ENCODE peak calls at places on chromosomes 6 and 20, in five cellular contexts. L is heart right ventricle; N is CD8-positive, alpha-beta T cell; E is GM12864; U is hepatocyte. C is an unnamed sample.

GRCh38 chr20:2706688-2707352 is 14.2 kb downstream of the EBF4 start:
- DNase-seq in L (no peak), N (no peak), E (no peak), U (no peak), C (no peak)

GRCh38 chr20:13302647-13303425 is 81.8 kb downstream of the ISM1 start:
- DNase-seq in L (no peak), N (peak; percentile 12), E (no peak), U (peak; percentile 53), C (peak; percentile 43)

GRCh38 chr6:122530440-122531046 is 58.9 kb upstream of the SERINC1 start:
- DNase-seq in L (peak; percentile 57), N (peak; percentile 34), E (peak; percentile 16), U (peak; percentile 81), C (peak; percentile 64)

GRCh38 chr20:62121776-62122658 is at the start of gene LSM14B:
- DNase-seq in L (peak; percentile 95), N (peak; percentile 97), E (peak; percentile 83), U (peak; percentile 99), C (peak; percentile 92)

GRCh38 chr20:24673678-24674570 is 204.5 kb downstream of the SYNDIG1 start:
- DNase-seq in L (no peak), N (no peak), E (no peak), U (no peak), C (no peak)

GRCh38 chr6:127514396-127515227 is 4.5 kb downstream of the MTCL3 start:
- DNase-seq in L (peak; percentile 42), N (no peak), E (no peak), U (peak; percentile 42), C (no peak)

GRCh38 chr6:89369009-89369408 is 16.5 kb upstream of the UBE2J1 start:
- DNase-seq in L (peak; percentile 71), N (no peak), E (no peak), U (peak; percentile 65), C (no peak)

GRCh38 chr6:4486543-4487319 is 289.5 kb upstream of the CDYL start:
- DNase-seq in L (no peak), N (no peak), E (no peak), U (peak; percentile 27), C (no peak)

GRCh38 chr6:7580927-7581618 is 8.9 kb upstream of the SNRNP48 start:
- DNase-seq in L (no peak), N (no peak), E (no peak), U (no peak), C (no peak)

GRCh38 chr6:167968091-167968490 is 29.4 kb upstream of the KIF25 start:
- DNase-seq in L (no peak), N (no peak), E (no peak), U (no peak), C (peak; percentile 9)

GRCh38 chr20:5715068-5715841 is 34.9 kb upstream of the SHLD1 start:
- DNase-seq in L (no peak), N (no peak), E (no peak), U (no peak), C (no peak)

GRCh38 chr6:165769884-165770283 is 106.8 kb upstream of the PDE10A start:
- DNase-seq in L (no peak), N (no peak), E (no peak), U (no peak), C (no peak)

GRCh38 chr6:168698923-168699322 is 257.9 kb downstream of the SMOC2 start:
- DNase-seq in L (no peak), N (no peak), E (no peak), U (no peak), C (no peak)

GRCh38 chr6:75244063-75244575 is 518 bp upstream of the COX7A2 start:
- DNase-seq in L (no peak), N (no peak), E (no peak), U (peak; percentile 8), C (no peak)

GRCh38 chr6:167683028-167683862 is 143.5 kb upstream of the AFDN start:
- DNase-seq in L (peak; percentile 81), N (no peak), E (no peak), U (peak; percentile 85), C (no peak)

GRCh38 chr6:40276176-40276575 is 311.0 kb downstream of the LRFN2 start:
- DNase-seq in L (no peak), N (no peak), E (no peak), U (no peak), C (no peak)

GRCh38 chr6:74259931-74260330 is 563.9 kb downstream of the CD109 start:
- DNase-seq in L (no peak), N (no peak), E (no peak), U (no peak), C (no peak)

GRCh38 chr6:35181933-35182612 is 31.7 kb upstream of the SCUBE3 start:
- DNase-seq in L (no peak), N (no peak), E (no peak), U (peak; percentile 65), C (no peak)

GRCh38 chr6:37176268-37177082 is 6.5 kb downstream of the PIM1 start:
- DNase-seq in L (no peak), N (no peak), E (no peak), U (peak; percentile 45), C (no peak)

GRCh38 chr20:17493173-17493572 is 38.0 kb downstream of the BFSP1 start:
- DNase-seq in L (no peak), N (no peak), E (no peak), U (no peak), C (no peak)

GRCh38 chr20:14576478-14576877 is 239.1 kb upstream of the FLRT3 start:
- DNase-seq in L (no peak), N (no peak), E (no peak), U (no peak), C (no peak)

GRCh38 chr6:148068391-148068790 is 274.2 kb upstream of the SASH1 start:
- DNase-seq in L (no peak), N (no peak), E (no peak), U (no peak), C (no peak)

GRCh38 chr20:19045366-19045765 is 167.1 kb upstream of the SLC24A3 start:
- DNase-seq in L (no peak), N (no peak), E (no peak), U (no peak), C (no peak)

GRCh38 chr6:79250559-79250958 is 16.1 kb upstream of the HMGN3 start:
- DNase-seq in L (no peak), N (no peak), E (no peak), U (no peak), C (no peak)

GRCh38 chr6:3356824-3357420 is 98.2 kb downstream of the PSMG4 start:
- DNase-seq in L (no peak), N (no peak), E (no peak), U (peak; percentile 49), C (no peak)

GRCh38 chr20:38863024-38863851 is 57.7 kb downstream of the PPP1R16B start:
- DNase-seq in L (no peak), N (no peak), E (peak; percentile 72), U (no peak), C (peak; percentile 28)

GRCh38 chr6:125170376-125170775 is 16.8 kb downstream of the TPD52L1 start:
- DNase-seq in L (no peak), N (no peak), E (no peak), U (no peak), C (no peak)

GRCh38 chr6:132614554-132614953 is 9.5 kb downstream of the TAAR2 start:
- DNase-seq in L (no peak), N (no peak), E (no peak), U (no peak), C (no peak)

GRCh38 chr6:133855994-133856393 is 32.9 kb upstream of the TCF21 start:
- DNase-seq in L (no peak), N (no peak), E (no peak), U (no peak), C (no peak)

GRCh38 chr20:48706710-48707339 is 121.0 kb downstream of the PREX1 start:
- DNase-seq in L (peak; percentile 42), N (no peak), E (no peak), U (no peak), C (no peak)

GRCh38 chr6:147950623-147950987 is 392.0 kb upstream of the SASH1 start:
- DNase-seq in L (peak; percentile 9), N (no peak), E (no peak), U (no peak), C (no peak)

GRCh38 chr20:25470045-25470444 is 62.6 kb downstream of the GINS1 start:
- DNase-seq in L (no peak), N (peak; percentile 14), E (peak; percentile 16), U (peak; percentile 45), C (peak; percentile 67)

GRCh38 chr6:162705736-162706135 is 21.8 kb downstream of the PRKN start:
- DNase-seq in L (no peak), N (no peak), E (no peak), U (no peak), C (no peak)

GRCh38 chr6:149318581-149319286 is 1.2 kb downstream of the TAB2 start:
- DNase-seq in L (no peak), N (peak; percentile 34), E (no peak), U (peak; percentile 11), C (peak; percentile 39)

GRCh38 chr6:21946298-21946783 is 350.5 kb downstream of the PRL start:
- DNase-seq in L (no peak), N (no peak), E (no peak), U (no peak), C (no peak)

GRCh38 chr20:32544260-32544722 is 40.8 kb downstream of the NOL4L start:
- DNase-seq in L (no peak), N (no peak), E (no peak), U (no peak), C (no peak)

GRCh38 chr20:47700327-47700726 is 85.0 kb downstream of the SULF2 start:
- DNase-seq in L (no peak), N (no peak), E (no peak), U (no peak), C (peak; percentile 91)

GRCh38 chr6:43578748-43579147 is 2.8 kb downstream of the POLH start:
- DNase-seq in L (no peak), N (no peak), E (no peak), U (no peak), C (no peak)
- H3K4me3 ChIP-seq in L (no peak overlapping the region), N (no peak overlapping the region), E (no peak overlapping the region), U (no peak overlapping the region), C (no peak overlapping the region)

DNA sequence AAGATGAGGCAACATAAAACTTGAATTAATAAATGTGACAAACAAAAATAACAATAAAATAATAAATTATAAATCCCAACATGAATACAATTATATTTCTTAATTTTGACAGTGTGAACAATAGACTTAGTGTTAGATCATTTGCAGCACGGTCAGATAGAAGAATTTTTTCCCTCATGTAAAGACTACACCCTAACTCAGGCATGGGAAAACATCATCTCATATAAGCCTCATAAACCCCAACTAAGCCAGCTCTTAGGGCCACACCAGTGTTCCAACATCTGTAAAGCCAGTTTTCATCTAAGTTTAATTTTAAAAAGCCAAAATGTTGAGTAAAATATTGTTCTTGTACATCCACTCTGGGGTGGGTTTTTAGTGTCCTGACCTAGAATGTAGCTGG is 167.4 kb downstream of the QRSL1 start:
- DNase-seq in L (no peak), N (no peak), E (no peak), U (no peak), C (no peak)
- H3K4me3 ChIP-seq in L (no peak overlapping the region), N (no peak overlapping the region), E (no peak overlapping the region), U (no peak overlapping the region), C (no peak overlapping the region)

GRCh38 chr6:42996513-42996912 is 12.1 kb downstream of the PPP2R5D start:
- DNase-seq in L (no peak), N (no peak), E (no peak), U (no peak), C (no peak)
- H3K4me3 ChIP-seq in L (no peak overlapping the region), N (no peak overlapping the region), E (no peak overlapping the region), U (no peak overlapping the region), C (no peak overlapping the region)

DNA sequence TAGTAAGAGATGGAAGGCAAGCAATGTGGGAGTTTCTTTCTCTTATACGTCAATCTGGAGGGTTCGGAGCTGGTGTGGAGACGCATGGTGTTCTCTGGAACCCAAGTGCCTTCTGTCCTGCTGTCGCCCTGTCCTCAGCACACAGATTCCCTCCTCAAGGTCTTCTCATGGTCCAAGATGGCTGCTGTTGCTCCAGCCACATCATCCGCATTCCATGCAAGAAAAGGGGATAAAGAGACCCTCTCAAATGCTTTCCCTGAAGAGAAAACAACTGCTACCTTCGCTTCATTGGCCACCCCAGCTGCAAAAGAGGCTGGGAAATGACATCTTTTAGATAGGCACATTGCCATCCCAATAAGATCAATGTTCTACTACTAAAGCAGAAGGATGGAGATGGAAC is 151.2 kb downstream of the ANKRD60 start:
- DNase-seq in L (no peak), N (no peak), E (no peak), U (no peak), C (no peak)
- H3K4me3 ChIP-seq in L (no peak overlapping the region), N (no peak overlapping the region), E (no peak overlapping the region), U (no peak overlapping the region), C (no peak overlapping the region)

C was measured in Jurkat, Clone E6-1.